ENCODE peak calls at places on chromosomes 4 and X, in four cellular contexts. One of them, this sample, is unnamed.

GRCh38 chr4:75950416-75950815 is 9.6 kb upstream of the NAAA start:
- DNase-seq in upper lobe of right lung: no peak
- DNase-seq in putamen: no peak
- DNase-seq in HEK293T: no peak
- DNase-seq in this sample: no peak

GRCh38 chrX:68935362-68935761 is 106.5 kb downstream of the EFNB1 start:
- DNase-seq in putamen: no peak
- DNase-seq in HEK293T: no peak
- DNase-seq in upper lobe of right lung: no peak
- DNase-seq in this sample: peak

GRCh38 chr4:121764702-121765367 is at the start of gene SMIM43:
- DNase-seq in upper lobe of right lung: peak
- DNase-seq in putamen: no peak
- DNase-seq in HEK293T: peak
- DNase-seq in this sample: no peak

GRCh38 chrX:39261446-39262147 is 460.3 kb downstream of the MID1IP1 start:
- DNase-seq in upper lobe of right lung: no peak
- DNase-seq in HEK293T: peak
- DNase-seq in putamen: no peak
- DNase-seq in this sample: no peak

GRCh38 chrX:23387826-23388225 is 53.2 kb downstream of the PTCHD1 start:
- DNase-seq in putamen: no peak
- DNase-seq in upper lobe of right lung: no peak
- DNase-seq in HEK293T: no peak
- DNase-seq in this sample: no peak

GRCh38 chrX:38806054-38806389 is 4.8 kb downstream of the MID1IP1 start:
- DNase-seq in putamen: no peak
- DNase-seq in HEK293T: no peak
- DNase-seq in upper lobe of right lung: no peak
- DNase-seq in this sample: no peak

GRCh38 chrX:119887721-119888425 is 7.8 kb upstream of the AKAP14 start:
- DNase-seq in upper lobe of right lung: peak
- DNase-seq in putamen: no peak
- DNase-seq in HEK293T: peak
- DNase-seq in this sample: peak

GRCh38 chr4:186725422-186726149 is 1.9 kb upstream of the FAT1 start:
- DNase-seq in putamen: peak
- DNase-seq in upper lobe of right lung: peak
- DNase-seq in HEK293T: peak
- DNase-seq in this sample: no peak

GRCh38 chrX:48683411-48683982 is at the start of gene WAS:
- DNase-seq in upper lobe of right lung: peak
- DNase-seq in HEK293T: no peak
- DNase-seq in putamen: no peak
- DNase-seq in this sample: peak

GRCh38 chr4:4326136-4326535 is 36.1 kb downstream of the ZBTB49 start:
- DNase-seq in upper lobe of right lung: peak
- DNase-seq in HEK293T: no peak
- DNase-seq in putamen: no peak
- DNase-seq in this sample: peak

GRCh38 chr4:146943691-146944375 is 1.8 kb downstream of the TTC29 start:
- DNase-seq in upper lobe of right lung: no peak
- DNase-seq in HEK293T: no peak
- DNase-seq in putamen: no peak
- DNase-seq in this sample: no peak

GRCh38 chr4:43776371-43776770 is 672.2 kb downstream of the KCTD8 start:
- DNase-seq in putamen: no peak
- DNase-seq in HEK293T: no peak
- DNase-seq in upper lobe of right lung: no peak
- DNase-seq in this sample: no peak

GRCh38 chrX:14729058-14729457 is 143.8 kb downstream of the FANCB start:
- DNase-seq in upper lobe of right lung: no peak
- DNase-seq in putamen: no peak
- DNase-seq in HEK293T: no peak
- DNase-seq in this sample: no peak

GRCh38 chr4:176897226-176897625 is 104.5 kb upstream of the VEGFC start:
- DNase-seq in putamen: no peak
- DNase-seq in HEK293T: no peak
- DNase-seq in upper lobe of right lung: no peak
- DNase-seq in this sample: no peak

GRCh38 chr4:2812985-2813384 is 20.1 kb downstream of the SH3BP2 start:
- DNase-seq in upper lobe of right lung: no peak
- DNase-seq in putamen: no peak
- DNase-seq in HEK293T: no peak
- DNase-seq in this sample: no peak

GRCh38 chr4:2105559-2105958 is 46.4 kb downstream of the NAT8L start:
- DNase-seq in HEK293T: no peak
- DNase-seq in putamen: no peak
- DNase-seq in upper lobe of right lung: no peak
- DNase-seq in this sample: no peak

GRCh38 chr4:71268156-71268555 is 70.7 kb upstream of the SLC4A4 start:
- DNase-seq in putamen: no peak
- DNase-seq in upper lobe of right lung: no peak
- DNase-seq in HEK293T: no peak
- DNase-seq in this sample: no peak

GRCh38 chr4:113881256-113881655 is 98.2 kb downstream of the ARSJ start:
- DNase-seq in upper lobe of right lung: no peak
- DNase-seq in HEK293T: no peak
- DNase-seq in putamen: no peak
- DNase-seq in this sample: no peak

GRCh38 chrX:63658920-63659319 is 126.1 kb downstream of the ARHGEF9 start:
- DNase-seq in HEK293T: no peak
- DNase-seq in putamen: no peak
- DNase-seq in upper lobe of right lung: no peak
- DNase-seq in this sample: no peak

GRCh38 chr4:88880501-88881226 is 176.3 kb downstream of the FAM13A start:
- DNase-seq in HEK293T: peak
- DNase-seq in upper lobe of right lung: no peak
- DNase-seq in putamen: no peak
- DNase-seq in this sample: no peak

GRCh38 chr4:23034726-23035125 is 342.0 kb downstream of the GBA3 start:
- DNase-seq in HEK293T: no peak
- DNase-seq in upper lobe of right lung: no peak
- DNase-seq in putamen: no peak
- DNase-seq in this sample: no peak

GRCh38 chr4:89175611-89176010 is 64.3 kb downstream of the TIGD2 start:
- DNase-seq in putamen: no peak
- DNase-seq in upper lobe of right lung: no peak
- DNase-seq in HEK293T: no peak
- DNase-seq in this sample: no peak

GRCh38 chr4:168643083-168643795 is 146.4 kb downstream of the PALLD start:
- DNase-seq in upper lobe of right lung: no peak
- DNase-seq in putamen: no peak
- DNase-seq in HEK293T: no peak
- DNase-seq in this sample: no peak

GRCh38 chr4:78309352-78309751 is 242.2 kb upstream of the ANXA3 start:
- DNase-seq in upper lobe of right lung: no peak
- DNase-seq in putamen: no peak
- DNase-seq in HEK293T: no peak
- DNase-seq in this sample: no peak

GRCh38 chrX:17242470-17242869 is 132.5 kb upstream of the NHS start:
- DNase-seq in upper lobe of right lung: no peak
- DNase-seq in putamen: peak
- DNase-seq in HEK293T: peak
- DNase-seq in this sample: no peak

GRCh38 chrX:141732031-141732430 is 33.5 kb upstream of the SPANXD start:
- DNase-seq in putamen: no peak
- DNase-seq in upper lobe of right lung: no peak
- DNase-seq in HEK293T: no peak
- DNase-seq in this sample: no peak

GRCh38 chrX:150577174-150577573 is 8.8 kb downstream of the MTM1 start:
- DNase-seq in upper lobe of right lung: no peak
- DNase-seq in putamen: no peak
- DNase-seq in HEK293T: no peak
- DNase-seq in this sample: no peak

GRCh38 chr4:168605411-168605810 is 108.6 kb downstream of the PALLD start:
- DNase-seq in upper lobe of right lung: no peak
- DNase-seq in HEK293T: no peak
- DNase-seq in putamen: no peak
- DNase-seq in this sample: no peak

GRCh38 chr4:23373269-23373668 is 516.6 kb downstream of the PPARGC1A start:
- DNase-seq in upper lobe of right lung: peak
- DNase-seq in putamen: peak
- DNase-seq in HEK293T: no peak
- DNase-seq in this sample: peak

GRCh38 chrX:51395474-51395806 is 62.8 kb downstream of the NUDT10 start:
- DNase-seq in HEK293T: no peak
- DNase-seq in putamen: no peak
- DNase-seq in upper lobe of right lung: no peak
- DNase-seq in this sample: no peak

GRCh38 chr4:185224597-185224996 is 15.2 kb downstream of the SNX25 start:
- DNase-seq in HEK293T: no peak
- DNase-seq in putamen: no peak
- DNase-seq in upper lobe of right lung: no peak
- DNase-seq in this sample: no peak

GRCh38 chrX:68634649-68635227 is 12.7 kb upstream of the STARD8 start:
- DNase-seq in putamen: no peak
- DNase-seq in upper lobe of right lung: no peak
- DNase-seq in HEK293T: no peak
- DNase-seq in this sample: no peak

GRCh38 chr4:144709159-144709558 is 63.2 kb downstream of the HHIP start:
- DNase-seq in putamen: no peak
- DNase-seq in HEK293T: no peak
- DNase-seq in upper lobe of right lung: no peak
- DNase-seq in this sample: no peak

GRCh38 chr4:51943221-51943620 is 76.9 kb downstream of the LRRC66 start:
- DNase-seq in putamen: no peak
- DNase-seq in HEK293T: no peak
- DNase-seq in upper lobe of right lung: no peak
- DNase-seq in this sample: no peak

GRCh38 chrX:56813318-56813837 is 84.3 kb downstream of the NBDY start:
- DNase-seq in upper lobe of right lung: no peak
- DNase-seq in putamen: no peak
- DNase-seq in HEK293T: no peak
- DNase-seq in this sample: peak

GRCh38 chrX:375181-376036 is 11.3 kb downstream of the PPP2R3B start:
- DNase-seq in upper lobe of right lung: no peak
- DNase-seq in putamen: no peak
- DNase-seq in HEK293T: no peak
- DNase-seq in this sample: no peak

GRCh38 chr4:33883111-33883510 is 2361.2 kb downstream of the ARAP2 start:
- DNase-seq in putamen: no peak
- DNase-seq in upper lobe of right lung: no peak
- DNase-seq in HEK293T: no peak
- DNase-seq in this sample: no peak

GRCh38 chr4:186068581-186069402 is at the start of gene TLR3:
- DNase-seq in upper lobe of right lung: no peak
- DNase-seq in putamen: no peak
- DNase-seq in HEK293T: no peak
- DNase-seq in this sample: no peak